ENCODE peak calls at places on chromosome 21, in six cellular contexts. One of them, this sample, is unnamed.

GRCh38 chr21:43194303-43195130 is 25.7 kb downstream of the CRYAA start:
- ATAC-seq in lower lobe of right lung: no peak
- ATAC-seq in RWPE2: no peak
- ATAC-seq in A549: no peak
- ATAC-seq in HepG2: peak; percentile 77
- ATAC-seq in Panc1: no peak
- ATAC-seq in this sample: no peak

GRCh38 chr21:25169370-25169769 is 437.9 kb downstream of the MRPL39 start:
- ATAC-seq in RWPE2: no peak
- ATAC-seq in A549: no peak
- ATAC-seq in HepG2: no peak
- ATAC-seq in lower lobe of right lung: no peak
- ATAC-seq in Panc1: no peak
- ATAC-seq in this sample: no peak

GRCh38 chr21:17491716-17492414 is 21.0 kb upstream of the CXADR start:
- ATAC-seq in HepG2: no peak
- ATAC-seq in A549: peak; percentile 79
- ATAC-seq in Panc1: peak; percentile 89
- ATAC-seq in RWPE2: peak; percentile 80
- ATAC-seq in lower lobe of right lung: peak; percentile 76
- ATAC-seq in this sample: no peak

GRCh38 chr21:14482165-14482564 is 64.0 kb downstream of the SAMSN1 start:
- ATAC-seq in A549: no peak
- ATAC-seq in Panc1: no peak
- ATAC-seq in lower lobe of right lung: peak; percentile 57
- ATAC-seq in RWPE2: no peak
- ATAC-seq in HepG2: no peak
- ATAC-seq in this sample: peak; percentile 36

GRCh38 chr21:43918385-43918947 is 53.4 kb downstream of the AGPAT3 start:
- ATAC-seq in RWPE2: no peak
- ATAC-seq in Panc1: no peak
- ATAC-seq in lower lobe of right lung: no peak
- ATAC-seq in A549: no peak
- ATAC-seq in HepG2: no peak
- ATAC-seq in this sample: no peak

GRCh38 chr21:26840912-26841311 is 4.3 kb downstream of the ADAMTS1 start:
- ATAC-seq in RWPE2: no peak
- ATAC-seq in Panc1: no peak
- ATAC-seq in HepG2: no peak
- ATAC-seq in A549: no peak
- ATAC-seq in lower lobe of right lung: no peak
- ATAC-seq in this sample: peak; percentile 10

GRCh38 chr21:23949493-23949892 is 1657.8 kb downstream of the MRPL39 start:
- ATAC-seq in HepG2: no peak
- ATAC-seq in RWPE2: no peak
- ATAC-seq in Panc1: no peak
- ATAC-seq in A549: no peak
- ATAC-seq in lower lobe of right lung: no peak
- ATAC-seq in this sample: no peak

GRCh38 chr21:39850333-39850732 is 16.9 kb upstream of the PCP4 start:
- ATAC-seq in A549: no peak
- ATAC-seq in RWPE2: no peak
- ATAC-seq in HepG2: no peak
- ATAC-seq in Panc1: no peak
- ATAC-seq in lower lobe of right lung: no peak
- ATAC-seq in this sample: no peak

GRCh38 chr21:41906770-41907169 is 27.6 kb upstream of the PRDM15 start:
- ATAC-seq in A549: no peak
- ATAC-seq in lower lobe of right lung: no peak
- ATAC-seq in HepG2: no peak
- ATAC-seq in Panc1: no peak
- ATAC-seq in RWPE2: no peak
- ATAC-seq in this sample: no peak

GRCh38 chr21:29315155-29315749 is 16.5 kb downstream of the BACH1 start:
- ATAC-seq in A549: no peak
- ATAC-seq in HepG2: no peak
- ATAC-seq in Panc1: no peak
- ATAC-seq in lower lobe of right lung: peak; percentile 30
- ATAC-seq in RWPE2: peak; percentile 40
- ATAC-seq in this sample: no peak

GRCh38 chr21:32360401-32360981 is 32.3 kb downstream of the URB1 start:
- ATAC-seq in RWPE2: peak; percentile 50
- ATAC-seq in HepG2: no peak
- ATAC-seq in A549: no peak
- ATAC-seq in Panc1: no peak
- ATAC-seq in lower lobe of right lung: no peak
- ATAC-seq in this sample: no peak

GRCh38 chr21:32364387-32364786 is 28.4 kb downstream of the URB1 start:
- ATAC-seq in lower lobe of right lung: no peak
- ATAC-seq in RWPE2: no peak
- ATAC-seq in HepG2: peak; percentile 92
- ATAC-seq in A549: no peak
- ATAC-seq in Panc1: no peak
- ATAC-seq in this sample: peak; percentile 68

GRCh38 chr21:32364801-32365200 is 28.0 kb downstream of the URB1 start:
- ATAC-seq in A549: peak; percentile 46
- ATAC-seq in RWPE2: no peak
- ATAC-seq in Panc1: no peak
- ATAC-seq in HepG2: peak; percentile 66
- ATAC-seq in lower lobe of right lung: peak; percentile 16
- ATAC-seq in this sample: no peak

GRCh38 chr21:32356874-32357395 is 35.9 kb downstream of the URB1 start:
- ATAC-seq in A549: no peak
- ATAC-seq in HepG2: no peak
- ATAC-seq in Panc1: no peak
- ATAC-seq in RWPE2: no peak
- ATAC-seq in lower lobe of right lung: no peak
- ATAC-seq in this sample: no peak

DNA sequence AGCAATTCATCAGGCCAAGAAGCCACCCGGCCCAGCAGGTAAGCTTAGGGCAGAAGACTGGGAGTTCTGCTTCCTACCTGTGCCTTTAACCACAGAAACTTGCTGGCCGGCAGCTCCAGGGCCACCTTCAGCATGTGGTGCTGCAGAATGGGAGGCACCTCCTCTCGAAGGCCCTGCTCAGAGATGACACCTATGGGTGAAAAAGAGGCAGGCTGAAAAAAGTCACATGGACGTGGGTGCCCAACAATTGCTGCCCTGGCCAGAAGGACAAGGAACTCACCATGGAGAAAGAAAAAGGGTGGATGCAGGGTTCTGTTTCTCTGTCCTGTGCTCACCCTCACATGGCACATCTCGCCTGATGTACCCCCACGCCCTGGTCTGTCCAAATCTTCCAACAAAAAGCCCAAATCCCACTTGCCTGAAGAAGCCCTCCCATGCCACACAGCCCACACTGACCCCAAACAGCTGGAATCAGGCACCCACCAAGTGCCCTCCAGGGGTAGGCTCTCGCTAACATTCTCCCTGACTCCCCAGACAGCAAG is 33.0 kb downstream of the URB1 start:
- ATAC-seq in A549: peak; percentile 91
- ATAC-seq in RWPE2: peak; percentile 37
- ATAC-seq in lower lobe of right lung: no peak
- ATAC-seq in Panc1: peak; percentile 80
- ATAC-seq in HepG2: peak; percentile 80
- ATAC-seq in this sample: no peak
- TF ChIP-seq CTCF in A549: no peak
- TF ChIP-seq CTCF in RWPE2: peak; percentile 31
- TF ChIP-seq CTCF in lower lobe of right lung: no peak
- TF ChIP-seq CTCF in Panc1: no peak
- TF ChIP-seq CTCF in HepG2: peak; percentile 60
- TF ChIP-seq CTCF in this sample: no peak

GRCh38 chr21:20459838-20460237 is 538.4 kb upstream of the NCAM2 start:
- ATAC-seq in A549: no peak
- ATAC-seq in Panc1: no peak
- ATAC-seq in HepG2: no peak
- ATAC-seq in RWPE2: no peak
- ATAC-seq in lower lobe of right lung: no peak
- ATAC-seq in this sample: no peak

GRCh38 chr21:20463362-20463761 is 534.8 kb upstream of the NCAM2 start:
- ATAC-seq in Panc1: no peak
- ATAC-seq in lower lobe of right lung: no peak
- ATAC-seq in RWPE2: no peak
- ATAC-seq in HepG2: no peak
- ATAC-seq in A549: no peak
- ATAC-seq in this sample: no peak
- TF ChIP-seq CTCF in Panc1: no peak
- TF ChIP-seq CTCF in lower lobe of right lung: no peak
- TF ChIP-seq CTCF in RWPE2: no peak
- TF ChIP-seq CTCF in HepG2: no peak
- TF ChIP-seq CTCF in A549: no peak
- TF ChIP-seq CTCF in this sample: no peak

GRCh38 chr21:30439975-30440374 is at the start of gene KRTAP15-1:
- ATAC-seq in HepG2: no peak
- ATAC-seq in Panc1: no peak
- ATAC-seq in A549: no peak
- ATAC-seq in RWPE2: no peak
- ATAC-seq in lower lobe of right lung: no peak
- ATAC-seq in this sample: no peak

GRCh38 chr21:30443226-30443625 is 3.2 kb downstream of the KRTAP15-1 start:
- ATAC-seq in lower lobe of right lung: no peak
- ATAC-seq in Panc1: no peak
- ATAC-seq in A549: no peak
- ATAC-seq in HepG2: no peak
- ATAC-seq in RWPE2: no peak
- ATAC-seq in this sample: no peak

GRCh38 chr21:30448514-30448913 is 8.4 kb downstream of the KRTAP15-1 start:
- ATAC-seq in lower lobe of right lung: no peak
- ATAC-seq in Panc1: no peak
- ATAC-seq in RWPE2: no peak
- ATAC-seq in HepG2: no peak
- ATAC-seq in A549: no peak
- ATAC-seq in this sample: no peak

GRCh38 chr21:30446969-30447368 is 6.9 kb downstream of the KRTAP15-1 start:
- ATAC-seq in RWPE2: no peak
- ATAC-seq in A549: no peak
- ATAC-seq in lower lobe of right lung: no peak
- ATAC-seq in HepG2: no peak
- ATAC-seq in Panc1: no peak
- ATAC-seq in this sample: no peak

DNA sequence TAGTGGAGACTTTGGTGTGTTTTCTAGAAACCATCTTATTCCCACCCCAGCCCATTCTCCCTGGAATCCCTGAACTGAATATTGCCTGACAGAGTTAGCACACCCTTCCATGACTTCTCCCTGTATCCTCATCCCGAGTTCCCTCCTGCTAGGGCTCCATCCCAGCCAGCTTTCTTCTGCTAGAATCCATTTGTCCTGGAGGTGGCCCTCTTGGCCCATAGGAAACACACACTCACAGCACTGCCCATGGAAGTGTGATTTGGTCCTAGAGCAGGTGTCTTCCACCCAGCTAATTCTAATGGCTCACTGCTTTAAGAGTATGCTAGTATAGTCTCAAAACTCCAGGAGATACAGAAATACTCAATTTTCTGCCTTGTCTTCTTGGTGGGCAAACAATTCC is 4.1 kb downstream of the KRTAP15-1 start:
- ATAC-seq in Panc1: no peak
- ATAC-seq in lower lobe of right lung: no peak
- ATAC-seq in RWPE2: no peak
- ATAC-seq in A549: no peak
- ATAC-seq in HepG2: no peak
- ATAC-seq in this sample: no peak
- TF ChIP-seq CTCF in Panc1: no peak
- TF ChIP-seq CTCF in lower lobe of right lung: no peak
- TF ChIP-seq CTCF in RWPE2: no peak
- TF ChIP-seq CTCF in A549: no peak
- TF ChIP-seq CTCF in HepG2: no peak
- TF ChIP-seq CTCF in this sample: no peak

GRCh38 chr21:46229923-46230260 is 1.3 kb upstream of the LSS start:
- ATAC-seq in HepG2: no peak
- ATAC-seq in Panc1: no peak
- ATAC-seq in A549: no peak
- ATAC-seq in lower lobe of right lung: no peak
- ATAC-seq in RWPE2: no peak
- ATAC-seq in this sample: no peak

GRCh38 chr21:46239817-46240325 is 11.3 kb upstream of the LSS start:
- ATAC-seq in A549: no peak
- ATAC-seq in HepG2: no peak
- ATAC-seq in RWPE2: no peak
- ATAC-seq in lower lobe of right lung: no peak
- ATAC-seq in Panc1: no peak
- ATAC-seq in this sample: no peak

GRCh38 chr21:46229133-46229922 is 754 bp upstream of the LSS start:
- ATAC-seq in Panc1: peak; percentile 43
- ATAC-seq in HepG2: peak; percentile 55
- ATAC-seq in RWPE2: peak; percentile 22
- ATAC-seq in lower lobe of right lung: peak; percentile 71
- ATAC-seq in A549: peak; percentile 64
- ATAC-seq in this sample: peak; percentile 34

GRCh38 chr21:46237474-46237873 is 8.9 kb upstream of the LSS start:
- ATAC-seq in lower lobe of right lung: no peak
- ATAC-seq in HepG2: no peak
- ATAC-seq in Panc1: no peak
- ATAC-seq in RWPE2: no peak
- ATAC-seq in A549: no peak
- ATAC-seq in this sample: no peak

DNA sequence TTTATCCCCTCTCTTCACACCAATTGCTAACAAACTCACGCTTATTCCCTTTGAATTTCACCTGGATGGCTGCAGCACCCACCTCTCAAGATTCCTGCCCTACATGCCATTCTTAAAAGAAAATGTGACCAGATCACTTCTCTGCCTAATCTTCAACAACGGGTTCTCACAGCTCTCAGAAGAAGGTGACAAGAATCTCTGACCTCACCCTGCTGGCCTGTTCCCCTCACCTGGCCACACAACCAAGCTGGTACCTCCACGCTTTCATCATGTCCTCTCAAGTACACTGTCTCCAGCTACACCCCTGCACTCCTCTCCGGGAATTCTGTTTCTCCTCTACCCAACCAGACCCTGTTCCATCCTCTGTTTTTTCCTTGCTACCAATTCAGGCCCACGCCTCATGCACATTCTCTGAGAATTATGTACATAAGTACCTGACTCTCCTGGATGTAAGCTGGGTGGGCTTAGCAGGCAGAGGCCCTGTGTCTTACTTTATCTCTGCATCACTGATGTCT is 5.9 kb upstream of the LSS start:
- ATAC-seq in lower lobe of right lung: no peak
- ATAC-seq in HepG2: no peak
- ATAC-seq in RWPE2: no peak
- ATAC-seq in Panc1: no peak
- ATAC-seq in A549: no peak
- ATAC-seq in this sample: no peak
- TF ChIP-seq CTCF in lower lobe of right lung: no peak
- TF ChIP-seq CTCF in HepG2: no peak
- TF ChIP-seq CTCF in RWPE2: no peak
- TF ChIP-seq CTCF in Panc1: no peak
- TF ChIP-seq CTCF in A549: no peak
- TF ChIP-seq CTCF in this sample: no peak

GRCh38 chr21:30839304-30839703 is 9.7 kb upstream of the KRTAP7-1 start:
- ATAC-seq in lower lobe of right lung: no peak
- ATAC-seq in RWPE2: peak; percentile 69
- ATAC-seq in Panc1: no peak
- ATAC-seq in HepG2: peak; percentile 90
- ATAC-seq in A549: no peak
- ATAC-seq in this sample: no peak
- TF ChIP-seq CTCF in lower lobe of right lung: no peak
- TF ChIP-seq CTCF in RWPE2: peak; percentile 63
- TF ChIP-seq CTCF in Panc1: peak; percentile 48
- TF ChIP-seq CTCF in HepG2: peak; percentile 41
- TF ChIP-seq CTCF in A549: no peak
- TF ChIP-seq CTCF in this sample: no peak

GRCh38 chr21:37331411-37331810 is 35.2 kb upstream of the DYRK1A start:
- ATAC-seq in RWPE2: no peak
- ATAC-seq in Panc1: no peak
- ATAC-seq in lower lobe of right lung: no peak
- ATAC-seq in HepG2: no peak
- ATAC-seq in A549: no peak
- ATAC-seq in this sample: no peak
- TF ChIP-seq CTCF in RWPE2: no peak
- TF ChIP-seq CTCF in Panc1: no peak
- TF ChIP-seq CTCF in lower lobe of right lung: no peak
- TF ChIP-seq CTCF in HepG2: no peak
- TF ChIP-seq CTCF in A549: no peak
- TF ChIP-seq CTCF in this sample: no peak

This sample was measured in gastroesophageal sphincter.